ENCODE peak calls at places on chromosome 1, in five cellular contexts. H is choroid plexus epithelial cell, J is RKO, S is RCC 7860, A is substantia nigra. Z is an unnamed sample.

GRCh38 chr1:168396508-168396907 is 115.8 kb downstream of the TBX19 start:
- DNase-seq in H (no peak), J (no peak), S (no peak), A (no peak), Z (no peak)

GRCh38 chr1:188127507-188127906 is 1298.8 kb downstream of the PLA2G4A start:
- DNase-seq in H (no peak), J (no peak), S (no peak), A (no peak), Z (no peak)

GRCh38 chr1:50417487-50417886 is 5.8 kb downstream of the DMRTA2 start:
- DNase-seq in H (no peak), J (no peak), S (no peak), A (no peak), Z (no peak)

GRCh38 chr1:9145021-9145668 is 16.2 kb upstream of the GPR157 start:
- DNase-seq in H (peak; percentile 85), J (peak; percentile 68), S (peak; percentile 56), A (no peak), Z (no peak)

GRCh38 chr1:86464819-86465218 is 3.9 kb upstream of the CLCA1 start:
- DNase-seq in H (no peak), J (no peak), S (no peak), A (no peak), Z (no peak)

GRCh38 chr1:179867493-179868330 is 9.9 kb downstream of the TOR1AIP2 start:
- DNase-seq in H (peak; percentile 73), J (peak; percentile 66), S (peak; percentile 36), A (peak; percentile 10), Z (peak; percentile 36)

GRCh38 chr1:51093566-51093965 is 8.5 kb upstream of the C1orf185 start:
- DNase-seq in H (peak; percentile 50), J (no peak), S (no peak), A (no peak), Z (no peak)

GRCh38 chr1:68136187-68136586 is 85.8 kb upstream of the DIRAS3 start:
- DNase-seq in H (no peak), J (peak; percentile 39), S (no peak), A (no peak), Z (no peak)

GRCh38 chr1:176574756-176575155 is 111.8 kb downstream of the PAPPA2 start:
- DNase-seq in H (no peak), J (no peak), S (no peak), A (no peak), Z (no peak)

GRCh38 chr1:29324771-29325351 is 88.5 kb downstream of the PTPRU start:
- DNase-seq in H (no peak), J (no peak), S (no peak), A (no peak), Z (no peak)

Z was measured in lung.